ENCODE peak calls at places on chromosome 14, in five cellular contexts. One of them, this sample, is unnamed.

GRCh38 chr14:81450976-81451375 is 50.9 kb upstream of the STON2 start:
- DNase-seq in WTC11: no peak
- DNase-seq in PC-3: no peak
- DNase-seq in A549: no peak
- DNase-seq in IMR-90: no peak
- DNase-seq in this sample: no peak

GRCh38 chr14:99889268-99889667 is 96.1 kb downstream of the EML1 start:
- DNase-seq in A549: no peak
- DNase-seq in IMR-90: no peak
- DNase-seq in WTC11: peak; percentile 48
- DNase-seq in PC-3: no peak
- DNase-seq in this sample: no peak

GRCh38 chr14:102786758-102787157 is 9.5 kb downstream of the TRAF3 start:
- DNase-seq in A549: no peak
- DNase-seq in PC-3: peak; percentile 40
- DNase-seq in WTC11: no peak
- DNase-seq in IMR-90: peak; percentile 47
- DNase-seq in this sample: no peak

GRCh38 chr14:91221270-91221669 is 23.2 kb downstream of the GPR68 start:
- DNase-seq in A549: no peak
- DNase-seq in PC-3: no peak
- DNase-seq in WTC11: no peak
- DNase-seq in IMR-90: no peak
- DNase-seq in this sample: no peak

GRCh38 chr14:37480446-37481290 is 114.4 kb downstream of the FOXA1 start:
- DNase-seq in A549: no peak
- DNase-seq in PC-3: no peak
- DNase-seq in WTC11: no peak
- DNase-seq in IMR-90: no peak
- DNase-seq in this sample: no peak

GRCh38 chr14:57501039-57501557 is 7.4 kb upstream of the CCDC198 start:
- DNase-seq in IMR-90: no peak
- DNase-seq in PC-3: no peak
- DNase-seq in A549: no peak
- DNase-seq in WTC11: no peak
- DNase-seq in this sample: no peak

GRCh38 chr14:54182419-54183040 is 214.3 kb upstream of the CDKN3 start:
- DNase-seq in WTC11: no peak
- DNase-seq in IMR-90: peak; percentile 74
- DNase-seq in PC-3: peak; percentile 96
- DNase-seq in A549: no peak
- DNase-seq in this sample: no peak

GRCh38 chr14:89310211-89310610 is 106.8 kb downstream of the FOXN3 start:
- DNase-seq in WTC11: no peak
- DNase-seq in PC-3: no peak
- DNase-seq in A549: no peak
- DNase-seq in IMR-90: no peak
- DNase-seq in this sample: no peak

GRCh38 chr14:103709814-103710213 is 5.4 kb downstream of the XRCC3 start:
- DNase-seq in A549: no peak
- DNase-seq in WTC11: no peak
- DNase-seq in PC-3: no peak
- DNase-seq in IMR-90: no peak
- DNase-seq in this sample: no peak

GRCh38 chr14:77128414-77128891 is 13.1 kb downstream of the ZDHHC22 start:
- DNase-seq in WTC11: no peak
- DNase-seq in IMR-90: no peak
- DNase-seq in PC-3: peak; percentile 88
- DNase-seq in A549: no peak
- DNase-seq in this sample: no peak

GRCh38 chr14:35362911-35363374 is 41.6 kb downstream of the NFKBIA start:
- DNase-seq in PC-3: no peak
- DNase-seq in A549: no peak
- DNase-seq in IMR-90: peak; percentile 88
- DNase-seq in WTC11: no peak
- DNase-seq in this sample: no peak

GRCh38 chr14:101721951-101722661 is 39.4 kb upstream of the PPP2R5C start:
- DNase-seq in IMR-90: no peak
- DNase-seq in PC-3: peak; percentile 89
- DNase-seq in A549: no peak
- DNase-seq in WTC11: no peak
- DNase-seq in this sample: no peak

GRCh38 chr14:38951451-38951850 is 151.6 kb downstream of the SEC23A start:
- DNase-seq in IMR-90: peak; percentile 38
- DNase-seq in WTC11: no peak
- DNase-seq in PC-3: no peak
- DNase-seq in A549: no peak
- DNase-seq in this sample: no peak

GRCh38 chr14:91755560-91755959 is 23.7 kb upstream of the CATSPERB start:
- DNase-seq in A549: no peak
- DNase-seq in WTC11: no peak
- DNase-seq in PC-3: peak; percentile 89
- DNase-seq in IMR-90: peak; percentile 4
- DNase-seq in this sample: no peak

GRCh38 chr14:101972126-101972785 is 7.9 kb downstream of the DYNC1H1 start:
- DNase-seq in IMR-90: peak; percentile 100
- DNase-seq in PC-3: peak; percentile 100
- DNase-seq in A549: peak; percentile 90
- DNase-seq in WTC11: no peak
- DNase-seq in this sample: no peak

GRCh38 chr14:54976316-54976715 is 50.6 kb downstream of the WDHD1 start:
- DNase-seq in PC-3: peak; percentile 54
- DNase-seq in IMR-90: peak; percentile 82
- DNase-seq in A549: no peak
- DNase-seq in WTC11: no peak
- DNase-seq in this sample: no peak

GRCh38 chr14:51206462-51206861 is 33.6 kb upstream of the TMX1 start:
- DNase-seq in IMR-90: no peak
- DNase-seq in PC-3: peak; percentile 20
- DNase-seq in WTC11: no peak
- DNase-seq in A549: no peak
- DNase-seq in this sample: no peak

GRCh38 chr14:75711796-75712211 is 50.8 kb downstream of the TTLL5 start:
- DNase-seq in WTC11: peak; percentile 13
- DNase-seq in PC-3: peak; percentile 96
- DNase-seq in IMR-90: peak; percentile 85
- DNase-seq in A549: peak; percentile 72
- DNase-seq in this sample: peak; percentile 89

GRCh38 chr14:35342160-35343010 is 50.2 kb downstream of the PSMA6 start:
- DNase-seq in A549: no peak
- DNase-seq in PC-3: no peak
- DNase-seq in WTC11: no peak
- DNase-seq in IMR-90: peak; percentile 62
- DNase-seq in this sample: no peak

GRCh38 chr14:61215222-61216010 is 65.7 kb downstream of the TMEM30B start:
- DNase-seq in PC-3: no peak
- DNase-seq in IMR-90: peak; percentile 45
- DNase-seq in WTC11: no peak
- DNase-seq in A549: no peak
- DNase-seq in this sample: no peak

GRCh38 chr14:103534576-103535061 is 5.6 kb downstream of the TRMT61A start:
- DNase-seq in IMR-90: no peak
- DNase-seq in PC-3: no peak
- DNase-seq in WTC11: no peak
- DNase-seq in A549: no peak
- DNase-seq in this sample: peak; percentile 77

DNA sequence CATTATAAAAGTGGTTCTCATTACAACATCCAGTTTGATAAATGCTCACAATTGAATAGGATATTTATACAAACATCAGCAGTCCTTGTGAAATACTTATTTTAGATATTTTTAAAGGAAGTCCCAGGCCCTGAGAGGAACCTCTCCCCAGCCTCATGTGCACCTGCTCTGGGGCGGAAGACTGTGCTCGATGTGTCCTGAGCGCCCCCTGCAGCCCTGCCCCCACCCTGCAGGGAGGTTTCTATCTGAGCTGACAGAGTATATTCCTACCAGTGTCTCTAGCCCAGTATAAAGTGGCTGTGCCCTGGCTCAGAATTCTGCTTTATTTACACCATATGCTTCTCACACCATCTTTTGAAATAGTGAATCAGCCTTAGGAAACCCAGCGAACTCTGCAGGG is 1349.1 kb downstream of the TMEM121 start:
- DNase-seq in PC-3: no peak
- DNase-seq in WTC11: no peak
- DNase-seq in IMR-90: no peak
- DNase-seq in A549: no peak
- DNase-seq in this sample: peak; percentile 43
- TF ChIP-seq CTCF in PC-3: peak; percentile 16
- TF ChIP-seq CTCF in WTC11: no peak
- TF ChIP-seq CTCF in IMR-90: no peak
- TF ChIP-seq CTCF in A549: no peak
- TF ChIP-seq CTCF in this sample: peak; percentile 53

DNA sequence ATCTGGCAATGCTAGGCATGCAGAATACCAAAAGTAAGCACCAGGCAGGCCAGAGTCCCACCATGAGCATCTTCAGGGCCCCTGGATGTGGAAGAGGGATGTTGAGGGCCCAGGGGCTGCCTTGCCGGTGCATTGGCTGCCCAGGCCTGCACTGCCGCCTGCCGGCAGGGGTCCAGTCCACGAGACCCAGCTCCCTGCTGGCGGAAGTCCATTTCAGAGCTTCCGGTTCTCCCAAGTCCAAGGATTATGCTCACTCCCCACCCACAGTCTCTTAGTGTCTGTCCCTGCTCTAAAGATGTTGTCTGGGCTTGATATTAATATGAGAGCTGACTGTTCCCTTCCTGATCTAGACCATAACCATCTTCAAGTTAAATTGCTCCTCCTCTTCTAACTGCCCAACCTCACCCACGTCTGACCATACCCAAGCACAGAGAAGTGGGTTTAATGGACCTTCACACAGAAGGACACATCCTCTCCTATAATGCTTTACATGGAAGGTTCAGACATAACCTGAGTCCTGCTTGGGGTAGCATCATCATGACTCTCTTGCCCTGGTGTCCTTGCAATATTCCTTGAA is 117.4 kb downstream of the DAD1 start:
- DNase-seq in IMR-90: peak; percentile 32
- DNase-seq in WTC11: peak; percentile 68
- DNase-seq in A549: peak; percentile 32
- DNase-seq in PC-3: peak; percentile 75
- DNase-seq in this sample: peak; percentile 82
- TF ChIP-seq CTCF in IMR-90: peak; percentile 47
- TF ChIP-seq CTCF in WTC11: no peak
- TF ChIP-seq CTCF in A549: peak; percentile 40
- TF ChIP-seq CTCF in PC-3: peak; percentile 82
- TF ChIP-seq CTCF in this sample: peak; percentile 98

DNA sequence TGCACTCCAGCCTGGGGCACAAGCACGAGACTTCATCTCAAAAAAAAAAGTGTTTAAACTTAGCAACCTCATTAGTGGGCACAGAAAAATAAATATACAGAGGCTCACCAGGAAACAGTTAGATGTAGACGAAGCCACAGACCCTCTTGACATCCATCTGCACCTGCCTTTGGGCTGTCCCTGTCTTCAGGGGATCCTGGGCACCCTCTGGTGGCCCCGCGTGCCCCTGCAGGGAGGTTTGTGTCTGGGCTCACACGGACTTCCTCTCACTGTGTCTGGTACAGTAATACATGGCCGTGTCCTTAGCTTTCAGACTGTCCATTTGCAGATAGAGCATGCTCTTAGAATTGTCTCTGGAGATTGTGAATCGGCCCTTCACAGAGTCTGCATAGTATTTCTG is 916.5 kb downstream of the TMEM121 start:
- DNase-seq in WTC11: no peak
- DNase-seq in A549: no peak
- DNase-seq in PC-3: no peak
- DNase-seq in IMR-90: no peak
- DNase-seq in this sample: no peak
- TF ChIP-seq CTCF in WTC11: no peak
- TF ChIP-seq CTCF in A549: no peak
- TF ChIP-seq CTCF in PC-3: no peak
- TF ChIP-seq CTCF in IMR-90: no peak
- TF ChIP-seq CTCF in this sample: peak; percentile 43

DNA sequence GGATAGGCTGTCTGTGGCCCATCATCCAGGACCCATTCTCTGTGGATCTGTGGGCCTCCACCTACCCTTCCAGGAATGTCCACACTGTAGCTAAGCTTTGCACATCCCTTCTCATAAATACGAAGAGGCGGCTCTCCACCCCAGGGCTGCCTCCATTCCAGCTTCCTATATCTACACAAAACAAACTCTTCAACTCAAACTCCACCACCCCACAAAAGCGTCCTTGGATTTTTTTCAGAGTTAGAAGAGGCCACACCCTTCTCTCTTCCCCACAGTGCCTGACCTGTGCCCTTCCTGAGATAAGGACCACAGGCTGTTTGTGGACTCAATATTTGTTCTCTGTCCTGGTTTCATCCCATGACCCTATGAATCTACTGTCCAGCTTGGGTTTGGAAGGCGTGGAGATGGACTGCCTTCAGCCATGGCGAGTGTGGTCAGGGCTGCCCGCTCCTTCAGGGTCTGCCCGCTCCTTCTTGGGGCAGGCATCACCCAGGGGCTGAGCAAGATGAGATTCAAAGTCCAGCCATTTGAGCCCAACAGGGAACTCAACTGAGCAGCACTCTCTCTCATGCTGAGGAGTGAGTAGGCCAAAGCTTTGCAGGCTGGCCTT is 13.0 kb upstream of the SERPINA12 start:
- DNase-seq in PC-3: no peak
- DNase-seq in IMR-90: no peak
- DNase-seq in A549: no peak
- DNase-seq in WTC11: no peak
- DNase-seq in this sample: no peak
- TF ChIP-seq CTCF in PC-3: no peak
- TF ChIP-seq CTCF in IMR-90: no peak
- TF ChIP-seq CTCF in A549: no peak
- TF ChIP-seq CTCF in WTC11: no peak
- TF ChIP-seq CTCF in this sample: no peak

DNA sequence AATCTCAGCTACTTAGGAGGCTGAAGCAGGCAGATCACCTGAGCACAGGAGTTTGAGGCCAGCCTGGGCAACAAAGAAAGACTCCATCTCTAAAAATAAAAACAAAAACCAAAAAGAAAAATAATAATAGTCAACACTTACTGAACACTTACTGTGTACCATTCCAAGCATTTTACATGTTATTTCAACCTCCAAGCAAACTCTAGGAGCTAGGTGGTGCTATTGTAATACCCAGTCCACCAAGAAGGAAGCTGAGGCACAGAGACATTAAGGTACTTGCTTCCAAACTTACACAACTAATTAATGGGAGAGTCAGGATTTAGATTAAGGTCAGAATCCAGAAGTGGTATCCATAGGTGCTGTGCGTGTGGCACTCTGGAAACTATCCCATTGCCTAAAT is 13.7 kb upstream of the OR6J1 start:
- DNase-seq in IMR-90: peak; percentile 49
- DNase-seq in A549: no peak
- DNase-seq in WTC11: no peak
- DNase-seq in PC-3: peak; percentile 52
- DNase-seq in this sample: no peak
- TF ChIP-seq CTCF in IMR-90: peak; percentile 56
- TF ChIP-seq CTCF in A549: peak; percentile 60
- TF ChIP-seq CTCF in WTC11: no peak
- TF ChIP-seq CTCF in PC-3: peak; percentile 61
- TF ChIP-seq CTCF in this sample: peak; percentile 46

GRCh38 chr14:87615822-87616679 is 376.9 kb downstream of the GALC start:
- DNase-seq in IMR-90: peak; percentile 19
- DNase-seq in WTC11: peak; percentile 76
- DNase-seq in A549: peak; percentile 38
- DNase-seq in PC-3: peak; percentile 71
- DNase-seq in this sample: peak; percentile 77
- TF ChIP-seq CTCF in IMR-90: peak; percentile 55
- TF ChIP-seq CTCF in WTC11: peak; percentile 79
- TF ChIP-seq CTCF in A549: peak; percentile 50
- TF ChIP-seq CTCF in PC-3: peak; percentile 77
- TF ChIP-seq CTCF in this sample: peak; percentile 69